ENCODE peak calls at places on chromosome 11, in seven cellular contexts. F is NCI-H1105 treated with DMSO at 0.1 percent for 48 hours; I is neuronal stem cell; G is GM23248; O is tibial nerve; U is activated CD8-positive, alpha-beta memory T cell treated with anti-CD3 and anti-CD28 coated beads, Interleukin-2, amount 50 U/mL, for 4 hours; E is ELR. R is an unnamed sample.

GRCh38 chr11:44217432-44217831 is 92.5 kb downstream of the ALX4 start:
- DNase-seq in F (no peak), I (no peak), G (no peak), O (no peak), U (no peak), E (no peak), R (no peak)

GRCh38 chr11:63508009-63508408 is 2.1 kb downstream of the LGALS12 start:
- DNase-seq in F (no peak), I (peak), G (peak), O (no peak), U (no peak), E (peak), R (peak)

GRCh38 chr11:6413791-6414231 is 5.1 kb downstream of the APBB1 start:
- DNase-seq in F (no peak), I (no peak), G (peak), O (no peak), U (peak), E (no peak), R (no peak)

GRCh38 chr11:128521697-128522062 is 65.7 kb downstream of the ETS1 start:
- DNase-seq in F (peak), I (no peak), G (peak), O (no peak), U (no peak), E (peak), R (no peak)

GRCh38 chr11:64485077-64485476 is 105.9 kb upstream of the SLC22A12 start:
- DNase-seq in F (no peak), I (no peak), G (no peak), O (no peak), U (no peak), E (no peak), R (no peak)

GRCh38 chr11:126790550-126790981 is 210.0 kb downstream of the KIRREL3 start:
- DNase-seq in F (no peak), I (no peak), G (peak), O (no peak), U (no peak), E (peak), R (peak)

GRCh38 chr11:102111787-102112653 is 1.8 kb downstream of the YAP1 start:
- DNase-seq in F (no peak), I (no peak), G (peak), O (peak), U (no peak), E (peak), R (peak)

GRCh38 chr11:106733518-106734162 is 284.6 kb downstream of the GUCY1A2 start:
- DNase-seq in F (no peak), I (no peak), G (peak), O (no peak), U (no peak), E (no peak), R (no peak)

GRCh38 chr11:96122601-96123044 is 198.7 kb upstream of the MTMR2 start:
- DNase-seq in F (peak), I (no peak), G (peak), O (no peak), U (no peak), E (peak), R (peak)

GRCh38 chr11:69161117-69161407 is 5.3 kb downstream of the SMIM38 start:
- DNase-seq in F (no peak), I (no peak), G (no peak), O (no peak), U (no peak), E (no peak), R (no peak)

R was measured in PC-3.